ENCODE peak calls at places on chromosomes 12 and 14, in six cellular contexts. F is T-helper 2 cell, P is psoas muscle, A is Kasumi-1, W is neural progenitor cell, E is NCI-H1417. T is an unnamed sample.

GRCh38 chr14:21978184-21978998 is 304.8 kb upstream of the OR4E1 start:
- DNase-seq in F (no peak), P (peak; percentile 19), A (peak; percentile 67), W (peak; percentile 75), E (peak; percentile 46), T (peak; percentile 26)

GRCh38 chr12:110704750-110705149 is 15.8 kb upstream of the HVCN1 start:
- DNase-seq in F (no peak), P (no peak), A (no peak), W (peak; percentile 18), E (peak; percentile 79), T (no peak)

GRCh38 chr12:92753976-92754885 is 51.4 kb downstream of the PLEKHG7 start:
- DNase-seq in F (no peak), P (no peak), A (no peak), W (no peak), E (no peak), T (no peak)

GRCh38 chr14:61103541-61104339 is 122.7 kb downstream of the SLC38A6 start:
- DNase-seq in F (no peak), P (peak; percentile 65), A (peak; percentile 84), W (peak; percentile 28), E (no peak), T (peak; percentile 58)

GRCh38 chr12:108939594-108939993 is 59.7 kb downstream of the DAO start:
- DNase-seq in F (no peak), P (no peak), A (peak; percentile 40), W (peak; percentile 56), E (no peak), T (no peak)

GRCh38 chr12:16586350-16587109 is 19.4 kb downstream of the LMO3 start:
- DNase-seq in F (no peak), P (peak; percentile 46), A (no peak), W (no peak), E (no peak), T (peak; percentile 40)

GRCh38 chr12:57604454-57605307 is at the start of gene DTX3:
- DNase-seq in F (no peak), P (peak; percentile 34), A (no peak), W (peak; percentile 66), E (peak; percentile 83), T (peak; percentile 64)

GRCh38 chr12:103518899-103519298 is 23.1 kb upstream of the C12orf42 start:
- DNase-seq in F (no peak), P (no peak), A (no peak), W (no peak), E (no peak), T (no peak)

GRCh38 chr12:119231774-119232173 is 53.0 kb downstream of the HSPB8 start:
- DNase-seq in F (no peak), P (no peak), A (no peak), W (no peak), E (no peak), T (no peak)

GRCh38 chr12:66877886-66878285 is 199.0 kb upstream of the GRIP1 start:
- DNase-seq in F (no peak), P (no peak), A (no peak), W (no peak), E (no peak), T (no peak)

GRCh38 chr14:93906341-93907329 is 20.5 kb upstream of the FAM181A start:
- DNase-seq in F (no peak), P (no peak), A (peak; percentile 38), W (peak; percentile 78), E (peak; percentile 81), T (peak; percentile 44)

GRCh38 chr12:6062427-6063378 is 61.8 kb downstream of the VWF start:
- DNase-seq in F (no peak), P (no peak), A (no peak), W (peak; percentile 69), E (peak; percentile 64), T (no peak)

GRCh38 chr12:53221203-53222076 is 10.6 kb downstream of the RARG start:
- DNase-seq in F (peak; percentile 31), P (peak; percentile 81), A (peak; percentile 60), W (peak; percentile 94), E (peak; percentile 75), T (peak; percentile 79)

GRCh38 chr14:100062602-100063001 is 2.6 kb upstream of the EVL start:
- DNase-seq in F (no peak), P (no peak), A (no peak), W (no peak), E (no peak), T (no peak)

GRCh38 chr14:69713127-69713800 is 53.7 kb upstream of the SRSF5 start:
- DNase-seq in F (no peak), P (no peak), A (no peak), W (peak; percentile 75), E (peak; percentile 98), T (no peak)

GRCh38 chr12:95204141-95204866 is 13.0 kb downstream of the FGD6 start:
- DNase-seq in F (no peak), P (no peak), A (peak; percentile 38), W (peak; percentile 40), E (no peak), T (peak; percentile 35)

T was measured in left cardiac atrium.